ENCODE peak calls at places on chromosomes 3 and 15, in seven cellular contexts. G is IMR-90, E is HepG2, R is K562, U is GM12878, T is SK-N-SH, S is H1. P is an unnamed sample.

GRCh38 chr15:94840794-94841587 is 609.6 kb downstream of the MCTP2 start:
- DNase-seq in T (no peak), U (no peak), G (peak; percentile 0), S (no peak), E (no peak), R (no peak), P (no peak)

GRCh38 chr3:10554746-10555145 is 49.4 kb upstream of the ATP2B2 start:
- DNase-seq in E (no peak), R (no peak), G (no peak), S (no peak), U (no peak), T (no peak), P (no peak)

GRCh38 chr3:194521514-194522260 is 34.9 kb upstream of the ATP13A3 start:
- DNase-seq in U (no peak), G (peak; percentile 77), S (no peak), R (no peak), E (no peak), T (no peak), P (no peak)

GRCh38 chr3:124883766-124884473 is 3.2 kb downstream of the ITGB5 start:
- DNase-seq in S (no peak), G (peak; percentile 65), R (no peak), U (no peak), E (no peak), T (no peak), P (no peak)

GRCh38 chr15:41690636-41691035 is 30.4 kb downstream of the MGA start:
- DNase-seq in U (no peak), G (no peak), E (peak; percentile 41), R (no peak), S (no peak), T (no peak), P (no peak)

GRCh38 chr3:10653866-10654611 is 148.7 kb upstream of the ATP2B2 start:
- DNase-seq in S (no peak), T (no peak), U (no peak), G (no peak), R (no peak), E (no peak), P (no peak)

GRCh38 chr15:65630760-65631159 is 9.0 kb downstream of the SLC24A1 start:
- DNase-seq in R (no peak), G (no peak), E (no peak), U (no peak), T (no peak), S (no peak), P (no peak)

GRCh38 chr3:46110701-46111493 is 83.6 kb upstream of the XCR1 start:
- DNase-seq in S (no peak), E (no peak), T (no peak), R (no peak), G (peak; percentile 65), U (peak; percentile 97), P (peak; percentile 42)

GRCh38 chr3:178916223-178916622 is 155.4 kb downstream of the ZMAT3 start:
- DNase-seq in S (no peak), G (no peak), U (no peak), T (no peak), E (no peak), R (no peak), P (no peak)

GRCh38 chr3:141469712-141470111 is 17.1 kb upstream of the RASA2 start:
- DNase-seq in R (no peak), E (no peak), G (peak; percentile 52), U (no peak), S (no peak), T (no peak), P (no peak)

GRCh38 chr3:77147836-77148578 is 108.1 kb downstream of the ROBO2 start:
- DNase-seq in U (no peak), R (no peak), S (peak; percentile 13), G (no peak), T (no peak), E (no peak), P (no peak)

GRCh38 chr15:82950295-82950694 is 2.2 kb downstream of the HOMER2 start:
- DNase-seq in G (no peak), S (no peak), E (no peak), R (no peak), T (no peak), U (no peak), P (no peak)

GRCh38 chr15:80693682-80694623 is 1.2 kb upstream of the ABHD17C start:
- DNase-seq in E (no peak), R (no peak), G (peak; percentile 39), S (no peak), U (no peak), T (no peak), P (no peak)

GRCh38 chr15:55819397-55820034 is 76.6 kb upstream of the PRTG start:
- DNase-seq in R (no peak), T (no peak), G (no peak), S (no peak), U (no peak), E (no peak), P (no peak)

GRCh38 chr15:57865294-57865693 is 158.8 kb downstream of the POLR2M start:
- DNase-seq in G (no peak), R (peak; percentile 42), T (peak; percentile 6), S (no peak), E (no peak), U (no peak), P (no peak)

GRCh38 chr15:90074916-90075315 is 27.4 kb downstream of the IDH2 start:
- DNase-seq in S (no peak), G (no peak), T (no peak), E (no peak), R (no peak), U (no peak), P (no peak)

GRCh38 chr15:37246856-37247255 is 146.5 kb upstream of the MEIS2 start:
- DNase-seq in T (no peak), E (no peak), S (no peak), R (no peak), U (no peak), G (no peak), P (no peak)

GRCh38 chr3:191070762-191071365 is 128.2 kb upstream of the OSTN start:
- DNase-seq in E (no peak), T (no peak), G (peak; percentile 16), S (no peak), R (no peak), U (no peak), P (no peak)

GRCh38 chr3:123620338-123620737 is 35.5 kb upstream of the HACD2 start:
- DNase-seq in T (no peak), E (peak; percentile 54), U (no peak), R (no peak), S (no peak), G (peak; percentile 94), P (no peak)

GRCh38 chr15:34753236-34753894 is 1.4 kb downstream of the GJD2 start:
- DNase-seq in U (no peak), S (peak; percentile 15), E (peak; percentile 10), G (peak; percentile 71), R (peak; percentile 54), T (no peak), P (no peak)

GRCh38 chr3:185934726-185935464 is 2.9 kb downstream of the TRA2B start:
- DNase-seq in U (no peak), S (no peak), E (no peak), T (no peak), G (peak; percentile 55), R (no peak), P (no peak)

GRCh38 chr3:48402281-48402732 is 27.6 kb downstream of the PLXNB1 start:
- DNase-seq in R (peak; percentile 37), S (no peak), E (no peak), T (peak; percentile 18), G (peak; percentile 92), U (no peak), P (no peak)

GRCh38 chr15:62391565-62392262 is 226.6 kb upstream of the C2CD4B start:
- DNase-seq in U (no peak), T (peak; percentile 85), S (no peak), E (peak; percentile 29), R (peak; percentile 35), G (peak; percentile 34), P (peak; percentile 59)

DNA sequence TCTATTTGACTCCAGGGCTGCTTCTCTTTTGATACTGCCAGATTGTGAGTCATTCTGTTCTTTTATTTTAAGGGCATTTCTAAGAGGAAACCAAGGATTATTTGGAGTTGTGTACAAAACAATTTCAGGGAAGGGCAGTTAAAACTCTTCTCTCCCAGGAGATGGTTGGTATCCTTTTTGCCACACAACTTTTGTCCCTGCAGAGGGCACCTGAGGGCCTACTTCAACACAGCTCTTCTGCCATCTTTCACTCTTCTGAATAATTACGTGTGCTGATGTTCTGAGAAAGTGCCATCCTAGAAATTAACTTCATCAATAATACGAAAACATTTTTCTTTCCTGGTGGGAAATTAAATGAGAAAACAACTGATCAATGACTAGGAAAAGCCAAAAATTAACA is 75.7 kb upstream of the GADL1 start:
- DNase-seq in R (no peak), T (no peak), S (no peak), G (no peak), U (no peak), E (peak; percentile 4), P (peak; percentile 7)
- TF ChIP-seq RFX5 in R (no peak), T (no peak), S (no peak), G (no peak), U (no peak), E (no peak), P (no peak)

DNA sequence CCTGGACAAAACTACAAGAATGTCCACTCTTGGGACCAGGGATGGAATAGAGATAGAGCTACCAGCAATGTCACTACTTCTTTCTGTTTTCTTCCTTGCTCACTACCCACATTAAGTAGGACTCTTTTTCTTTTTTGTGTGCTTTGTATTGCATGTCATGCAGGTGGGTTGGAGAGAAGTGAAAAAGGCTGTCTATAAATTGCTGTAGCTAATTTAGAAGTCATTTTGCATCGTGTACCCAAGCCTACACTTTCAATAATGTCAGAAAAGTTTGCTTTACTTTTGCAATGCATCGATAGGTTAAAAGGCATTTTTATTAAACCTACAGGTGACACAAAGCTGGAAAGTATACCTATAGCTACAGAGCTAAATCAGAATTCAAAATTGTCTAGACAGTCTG is 58.9 kb downstream of the GTF2E1 start:
- DNase-seq in G (no peak), T (no peak), S (no peak), R (no peak), E (no peak), U (no peak), P (no peak)
- H3K4me2 ChIP-seq in G (no peak overlapping the region), T (no peak overlapping the region), S (no peak overlapping the region), R (no peak overlapping the region), E (no peak overlapping the region), U (no peak overlapping the region), P (no peak overlapping the region)

DNA sequence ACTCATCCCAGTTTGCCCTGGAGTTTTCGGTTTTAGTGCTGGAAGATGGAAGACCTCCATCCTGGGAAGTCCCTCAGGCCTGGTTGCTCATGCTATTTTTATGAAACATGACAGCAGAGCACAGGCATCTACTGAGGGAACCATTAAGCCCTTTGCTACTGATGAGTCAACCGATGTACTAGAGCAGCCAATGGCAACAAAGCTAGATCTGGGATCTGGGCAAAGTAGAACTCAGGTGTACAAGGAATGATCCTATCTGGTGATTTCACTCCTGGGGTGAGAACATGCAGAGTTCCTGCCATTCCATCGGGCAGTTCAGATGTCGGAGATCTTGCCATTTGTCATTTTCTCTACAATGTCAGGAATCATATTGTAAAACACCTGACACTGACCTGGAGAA is 166.2 kb upstream of the NSMCE3 start:
- DNase-seq in R (no peak), T (no peak), S (no peak), E (no peak), G (no peak), U (no peak), P (no peak)
- TF ChIP-seq RFX5 in R (no peak), T (no peak), S (no peak), E (no peak), G (no peak), U (no peak), P (no peak)

DNA sequence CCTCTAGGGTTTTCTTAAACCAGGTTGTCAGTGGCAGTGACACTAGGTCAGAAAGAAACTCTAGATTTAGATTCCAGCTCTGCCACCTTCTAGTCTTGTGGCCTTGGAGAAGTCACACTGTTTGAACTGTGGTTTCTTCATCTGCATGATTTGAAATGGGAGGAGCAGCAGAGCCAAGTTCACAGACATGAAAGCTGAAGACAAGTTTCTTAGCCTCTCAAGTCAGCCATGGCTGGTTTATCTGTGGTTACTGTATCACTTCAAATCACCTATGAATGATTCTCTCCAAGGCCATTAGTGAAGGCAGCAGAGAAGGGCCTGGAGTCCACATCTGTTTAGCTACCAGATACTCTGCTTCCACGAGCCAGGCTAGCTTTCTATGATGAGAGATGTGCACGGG is 15.6 kb downstream of the CLEC3B start:
- DNase-seq in T (no peak), S (no peak), G (no peak), U (peak; percentile 60), R (no peak), E (no peak), P (no peak)
- H3K4me2 ChIP-seq in T (no peak overlapping the region), S (no peak overlapping the region), G (no peak overlapping the region), U (peak overlapping the region; percentile 54), R (no peak overlapping the region), E (no peak overlapping the region), P (no peak overlapping the region)